ENCODE peak calls at places on chromosomes 1 and 21, in six cellular contexts. One of them, this sample, is unnamed.

GRCh38 chr1:43318831-43319230 is 18.0 kb downstream of the TIE1 start:
- DNase-seq in HepG2: no peak
- DNase-seq in GM12878: no peak
- DNase-seq in H1: no peak
- DNase-seq in K562: no peak
- DNase-seq in SK-N-SH: no peak
- DNase-seq in this sample: no peak

GRCh38 chr1:6272476-6273270 is 11.8 kb upstream of the GPR153 start:
- DNase-seq in HepG2: no peak
- DNase-seq in GM12878: no peak
- DNase-seq in H1: no peak
- DNase-seq in K562: no peak
- DNase-seq in SK-N-SH: no peak
- DNase-seq in this sample: no peak

GRCh38 chr1:160644399-160644798 is 2.4 kb downstream of the SLAMF1 start:
- DNase-seq in HepG2: no peak
- DNase-seq in GM12878: no peak
- DNase-seq in H1: no peak
- DNase-seq in K562: no peak
- DNase-seq in SK-N-SH: no peak
- DNase-seq in this sample: no peak

GRCh38 chr1:22919341-22920025 is 53.2 kb downstream of the LACTBL1 start:
- DNase-seq in HepG2: no peak
- DNase-seq in GM12878: no peak
- DNase-seq in H1: no peak
- DNase-seq in K562: no peak
- DNase-seq in SK-N-SH: no peak
- DNase-seq in this sample: no peak

GRCh38 chr1:204637985-204638356 is 47.6 kb downstream of the LRRN2 start:
- DNase-seq in HepG2: no peak
- DNase-seq in GM12878: no peak
- DNase-seq in H1: no peak
- DNase-seq in K562: no peak
- DNase-seq in SK-N-SH: peak
- DNase-seq in this sample: no peak

GRCh38 chr1:15718199-15718601 is 17.9 kb upstream of the SLC25A34 start:
- DNase-seq in HepG2: no peak
- DNase-seq in GM12878: no peak
- DNase-seq in H1: no peak
- DNase-seq in K562: no peak
- DNase-seq in SK-N-SH: no peak
- DNase-seq in this sample: no peak

GRCh38 chr1:59593798-59594790 is 220.7 kb upstream of the HOOK1 start:
- DNase-seq in HepG2: peak
- DNase-seq in GM12878: no peak
- DNase-seq in H1: no peak
- DNase-seq in K562: no peak
- DNase-seq in SK-N-SH: no peak
- DNase-seq in this sample: no peak

GRCh38 chr1:75134656-75134938 is 409 bp downstream of the LHX8 start:
- DNase-seq in HepG2: no peak
- DNase-seq in GM12878: no peak
- DNase-seq in H1: no peak
- DNase-seq in K562: no peak
- DNase-seq in SK-N-SH: no peak
- DNase-seq in this sample: no peak

GRCh38 chr21:33428669-33429068 is 25.5 kb downstream of the IFNGR2 start:
- DNase-seq in HepG2: no peak
- DNase-seq in GM12878: no peak
- DNase-seq in H1: no peak
- DNase-seq in K562: no peak
- DNase-seq in SK-N-SH: no peak
- DNase-seq in this sample: no peak

GRCh38 chr1:117570988-117571409 is 34.8 kb upstream of the TENT5C start:
- DNase-seq in HepG2: no peak
- DNase-seq in GM12878: no peak
- DNase-seq in H1: peak
- DNase-seq in K562: peak
- DNase-seq in SK-N-SH: peak
- DNase-seq in this sample: no peak

GRCh38 chr1:165896277-165896676 is 68.9 kb downstream of the UCK2 start:
- DNase-seq in HepG2: no peak
- DNase-seq in GM12878: no peak
- DNase-seq in H1: no peak
- DNase-seq in K562: no peak
- DNase-seq in SK-N-SH: no peak
- DNase-seq in this sample: no peak

GRCh38 chr1:175673236-175674150 is 69.9 kb downstream of the TNR start:
- DNase-seq in HepG2: no peak
- DNase-seq in GM12878: peak
- DNase-seq in H1: no peak
- DNase-seq in K562: no peak
- DNase-seq in SK-N-SH: no peak
- DNase-seq in this sample: no peak

GRCh38 chr1:19858894-19859293 is 23.3 kb upstream of the OTUD3 start:
- DNase-seq in HepG2: no peak
- DNase-seq in GM12878: no peak
- DNase-seq in H1: no peak
- DNase-seq in K562: no peak
- DNase-seq in SK-N-SH: no peak
- DNase-seq in this sample: no peak

GRCh38 chr1:3186526-3186921 is 117.5 kb downstream of the PRDM16 start:
- DNase-seq in HepG2: no peak
- DNase-seq in GM12878: no peak
- DNase-seq in H1: no peak
- DNase-seq in K562: peak
- DNase-seq in SK-N-SH: no peak
- DNase-seq in this sample: no peak

GRCh38 chr1:62362061-62362951 is 43.1 kb upstream of the KANK4 start:
- DNase-seq in HepG2: no peak
- DNase-seq in GM12878: no peak
- DNase-seq in H1: no peak
- DNase-seq in K562: no peak
- DNase-seq in SK-N-SH: no peak
- DNase-seq in this sample: no peak

GRCh38 chr1:180234369-180235076 is 4.5 kb downstream of the LHX4 start:
- DNase-seq in HepG2: no peak
- DNase-seq in GM12878: no peak
- DNase-seq in H1: peak
- DNase-seq in K562: no peak
- DNase-seq in SK-N-SH: peak
- DNase-seq in this sample: no peak

GRCh38 chr1:246506785-246507639 is at the start of gene SMYD3:
- DNase-seq in HepG2: peak
- DNase-seq in GM12878: peak
- DNase-seq in H1: peak
- DNase-seq in K562: peak
- DNase-seq in SK-N-SH: peak
- DNase-seq in this sample: peak

GRCh38 chr1:74505133-74505532 is 7.3 kb downstream of the LRRC53 start:
- DNase-seq in HepG2: no peak
- DNase-seq in GM12878: no peak
- DNase-seq in H1: no peak
- DNase-seq in K562: no peak
- DNase-seq in SK-N-SH: peak
- DNase-seq in this sample: no peak

GRCh38 chr1:109089242-109090015 is 1.1 kb upstream of the TMEM167B start:
- DNase-seq in HepG2: peak
- DNase-seq in GM12878: no peak
- DNase-seq in H1: peak
- DNase-seq in K562: peak
- DNase-seq in SK-N-SH: peak
- DNase-seq in this sample: peak

GRCh38 chr1:172398193-172398592 is 22.3 kb upstream of the C1orf105 start:
- DNase-seq in HepG2: no peak
- DNase-seq in GM12878: no peak
- DNase-seq in H1: no peak
- DNase-seq in K562: no peak
- DNase-seq in SK-N-SH: no peak
- DNase-seq in this sample: no peak

GRCh38 chr1:8858888-8859706 is 19.4 kb downstream of the ENO1 start:
- DNase-seq in HepG2: peak
- DNase-seq in GM12878: no peak
- DNase-seq in H1: no peak
- DNase-seq in K562: peak
- DNase-seq in SK-N-SH: peak
- DNase-seq in this sample: peak

GRCh38 chr1:157992031-157992568 is 1.3 kb upstream of the KIRREL1 start:
- DNase-seq in HepG2: peak
- DNase-seq in GM12878: no peak
- DNase-seq in H1: peak
- DNase-seq in K562: peak
- DNase-seq in SK-N-SH: peak
- DNase-seq in this sample: peak

GRCh38 chr1:82704393-82704792 is 903.7 kb downstream of the ADGRL2 start:
- DNase-seq in HepG2: no peak
- DNase-seq in GM12878: no peak
- DNase-seq in H1: no peak
- DNase-seq in K562: no peak
- DNase-seq in SK-N-SH: no peak
- DNase-seq in this sample: no peak

GRCh38 chr1:24721533-24721932 is 23.7 kb upstream of the CLIC4 start:
- DNase-seq in HepG2: no peak
- DNase-seq in GM12878: no peak
- DNase-seq in H1: no peak
- DNase-seq in K562: no peak
- DNase-seq in SK-N-SH: no peak
- DNase-seq in this sample: no peak

GRCh38 chr1:24727490-24728214 is 17.6 kb upstream of the CLIC4 start:
- DNase-seq in HepG2: no peak
- DNase-seq in GM12878: peak
- DNase-seq in H1: no peak
- DNase-seq in K562: no peak
- DNase-seq in SK-N-SH: no peak
- DNase-seq in this sample: no peak

GRCh38 chr1:24725209-24725651 is 20.0 kb upstream of the CLIC4 start:
- DNase-seq in HepG2: peak
- DNase-seq in GM12878: no peak
- DNase-seq in H1: peak
- DNase-seq in K562: no peak
- DNase-seq in SK-N-SH: no peak
- DNase-seq in this sample: no peak

GRCh38 chr1:24726741-24727140 is 18.5 kb upstream of the CLIC4 start:
- DNase-seq in HepG2: no peak
- DNase-seq in GM12878: no peak
- DNase-seq in H1: no peak
- DNase-seq in K562: no peak
- DNase-seq in SK-N-SH: no peak
- DNase-seq in this sample: no peak

DNA sequence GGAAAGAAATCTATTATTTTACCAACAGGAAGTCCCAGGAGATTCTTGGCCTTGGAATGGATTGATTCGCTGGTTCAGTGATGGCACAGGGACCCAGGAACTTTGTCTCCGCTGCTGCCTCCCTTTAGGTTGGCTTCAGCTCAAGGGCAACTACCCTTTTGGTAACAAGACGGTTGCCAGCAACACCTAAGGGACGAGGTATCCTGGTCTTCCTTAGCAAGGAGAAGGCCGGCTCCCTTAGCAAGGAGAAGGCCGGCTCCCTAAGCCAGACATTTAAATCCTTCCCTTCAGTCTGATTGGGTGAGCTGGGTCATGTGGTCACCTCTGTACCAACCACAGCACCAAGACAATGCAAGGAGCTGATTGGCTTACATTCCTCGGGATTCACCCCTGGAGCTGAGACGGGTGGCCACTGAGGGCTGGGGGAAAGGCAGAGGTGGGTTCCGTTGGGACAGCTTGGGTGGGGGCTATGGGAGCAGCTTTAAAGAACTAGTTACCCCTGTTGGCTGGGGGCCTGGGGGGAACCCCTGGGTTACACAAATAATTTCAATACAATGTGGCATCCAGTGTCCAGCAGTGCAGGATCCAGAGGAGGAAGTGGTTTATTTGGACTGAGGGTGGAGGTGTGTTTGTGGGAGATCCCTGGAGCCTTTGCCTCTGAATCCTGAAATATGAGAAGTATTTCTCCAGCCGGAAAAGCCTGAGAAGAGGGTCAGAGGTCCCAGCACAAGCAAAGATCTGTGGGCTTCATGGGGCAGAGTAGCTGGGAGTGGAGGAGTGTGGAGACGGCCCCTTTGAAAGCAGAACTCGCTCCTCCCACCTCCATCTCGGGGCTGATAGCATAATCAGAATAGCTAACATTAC is 20.7 kb upstream of the CLIC4 start:
- DNase-seq in HepG2: peak
- DNase-seq in GM12878: no peak
- DNase-seq in H1: peak
- DNase-seq in K562: peak
- DNase-seq in SK-N-SH: no peak
- DNase-seq in this sample: peak
- TF ChIP-seq RFX5 in HepG2: no peak
- TF ChIP-seq RFX5 in GM12878: no peak
- TF ChIP-seq RFX5 in H1: no peak
- TF ChIP-seq RFX5 in K562: no peak
- TF ChIP-seq RFX5 in SK-N-SH: no peak
- TF ChIP-seq RFX5 in this sample: no peak

GRCh38 chr1:64469977-64470669 is at the start of gene CACHD1:
- DNase-seq in HepG2: no peak
- DNase-seq in GM12878: no peak
- DNase-seq in H1: peak
- DNase-seq in K562: no peak
- DNase-seq in SK-N-SH: peak
- DNase-seq in this sample: peak
- TF ChIP-seq EP300 in HepG2: no peak
- TF ChIP-seq EP300 in GM12878: no peak
- TF ChIP-seq EP300 in H1: no peak
- TF ChIP-seq EP300 in K562: no peak
- TF ChIP-seq EP300 in SK-N-SH: peak
- TF ChIP-seq EP300 in this sample: no peak

GRCh38 chr1:119946724-119947123 is 50.4 kb upstream of the ADAM30 start:
- DNase-seq in HepG2: no peak
- DNase-seq in GM12878: no peak
- DNase-seq in H1: no peak
- DNase-seq in K562: no peak
- DNase-seq in SK-N-SH: no peak
- DNase-seq in this sample: no peak
- TF ChIP-seq RFX5 in HepG2: no peak
- TF ChIP-seq RFX5 in GM12878: no peak
- TF ChIP-seq RFX5 in H1: no peak
- TF ChIP-seq RFX5 in K562: no peak
- TF ChIP-seq RFX5 in SK-N-SH: no peak
- TF ChIP-seq RFX5 in this sample: no peak

DNA sequence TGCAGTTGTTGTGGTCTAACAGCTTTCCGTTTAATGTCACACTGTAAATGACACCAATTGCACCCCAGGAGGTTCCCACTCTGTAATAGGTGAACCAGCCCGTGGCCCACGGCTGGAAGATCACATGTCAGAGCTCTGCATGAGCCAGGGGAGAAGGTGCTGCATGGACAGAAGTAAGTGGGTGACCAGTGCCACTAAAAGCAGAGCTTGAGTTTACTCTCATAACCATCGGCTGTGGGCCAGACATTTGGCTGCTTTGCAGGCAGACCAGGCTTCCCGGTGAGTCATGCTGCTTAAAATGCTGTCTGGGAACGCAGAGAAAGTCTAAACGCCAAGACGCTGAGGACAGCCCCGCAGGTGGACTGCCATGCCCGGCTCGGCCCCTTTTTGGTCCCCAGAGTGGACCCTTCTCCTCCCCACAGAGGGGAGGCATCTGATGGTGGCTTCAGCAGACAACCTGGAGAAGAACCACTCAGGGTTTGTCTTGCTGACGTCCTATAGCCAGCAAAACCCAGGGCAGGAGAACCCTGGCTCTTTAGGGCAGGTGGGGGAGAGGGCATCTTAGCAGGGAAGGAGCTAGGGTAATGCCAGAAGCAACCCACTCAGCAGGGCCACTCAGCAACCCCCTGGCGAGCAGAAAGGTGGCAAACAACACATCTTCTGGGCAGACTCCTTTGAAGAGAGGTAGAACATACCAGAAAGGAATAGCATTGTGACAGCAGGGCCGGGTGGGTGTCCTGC is 7.3 kb downstream of the KIAA2013 start:
- DNase-seq in HepG2: no peak
- DNase-seq in GM12878: no peak
- DNase-seq in H1: no peak
- DNase-seq in K562: no peak
- DNase-seq in SK-N-SH: no peak
- DNase-seq in this sample: no peak
- TF ChIP-seq EP300 in HepG2: no peak
- TF ChIP-seq EP300 in GM12878: no peak
- TF ChIP-seq EP300 in H1: no peak
- TF ChIP-seq EP300 in K562: no peak
- TF ChIP-seq EP300 in SK-N-SH: no peak
- TF ChIP-seq EP300 in this sample: no peak